ENCODE peak calls at places on chromosome 5, in five cellular contexts. C is NCI-H1092 treated with DMSO at 0.1 percent for 48 hours, U is Caco-2, G is A172, T is RPMI7951. A is an unnamed sample.

GRCh38 chr5:160919610-160920009 is 67.6 kb upstream of the ATP10B start:
- DNase-seq in C (peak), U (no peak), G (no peak), T (no peak), A (no peak)

GRCh38 chr5:102813740-102814139 is 58.6 kb downstream of the PAM start:
- DNase-seq in C (no peak), U (no peak), G (no peak), T (no peak), A (no peak)

GRCh38 chr5:32278403-32278802 is 34.3 kb downstream of the MTMR12 start:
- DNase-seq in C (no peak), U (no peak), G (peak), T (peak), A (no peak)

GRCh38 chr5:129400395-129400983 is 59.6 kb upstream of the ADAMTS19 start:
- DNase-seq in C (no peak), U (no peak), G (no peak), T (no peak), A (no peak)

GRCh38 chr5:108788142-108788541 is 40.4 kb downstream of the FER start:
- DNase-seq in C (no peak), U (no peak), G (no peak), T (no peak), A (no peak)

GRCh38 chr5:66554211-66554610 is 42.0 kb upstream of the MAST4 start:
- DNase-seq in C (no peak), U (no peak), G (peak), T (peak), A (no peak)

GRCh38 chr5:30392897-30393296 is 800.6 kb upstream of the CDH6 start:
- DNase-seq in C (no peak), U (no peak), G (no peak), T (no peak), A (no peak)

GRCh38 chr5:143491644-143492043 is 88.2 kb upstream of the NR3C1 start:
- DNase-seq in C (no peak), U (no peak), G (no peak), T (no peak), A (no peak)

GRCh38 chr5:139402561-139403158 is 1.2 kb downstream of the SPATA24 start:
- DNase-seq in C (no peak), U (peak), G (no peak), T (no peak), A (no peak)

GRCh38 chr5:98349251-98349989 is 424.0 kb upstream of the RGMB start:
- DNase-seq in C (no peak), U (peak), G (peak), T (peak), A (no peak)